ENCODE peak calls at places on chromosome 21, in four cellular contexts. E, V, T and M are unnamed samples.
A peak's percentile ranks its signal among the peaks of the same experiment; 100 is the strongest.

GRCh38 chr21:44428281-44428942 is 26.9 kb upstream of the LRRC3 start:
- DNase-seq in E (no peak), V (peak; percentile 44), T (no peak), M (peak; percentile 72)

GRCh38 chr21:35254006-35254751 is 205.1 kb upstream of the RUNX1 start:
- DNase-seq in E (peak; percentile 97), V (no peak), T (no peak), M (no peak)

GRCh38 chr21:46393941-46394818 is 64.5 kb upstream of the DIP2A start:
- DNase-seq in E (no peak), V (no peak), T (no peak), M (no peak)

GRCh38 chr21:14901482-14901958 is 163.3 kb downstream of the NRIP1 start:
- DNase-seq in E (peak; percentile 64), V (no peak), T (no peak), M (no peak)

GRCh38 chr21:46063734-46064680 is 33.9 kb upstream of the COL6A2 start:
- DNase-seq in E (no peak), V (no peak), T (no peak), M (no peak)

GRCh38 chr21:44380876-44381275 is 27.5 kb downstream of the TRPM2 start:
- DNase-seq in E (no peak), V (no peak), T (no peak), M (no peak)

GRCh38 chr21:40516336-40516735 is 330.6 kb downstream of the DSCAM start:
- DNase-seq in E (no peak), V (no peak), T (peak; percentile 71), M (no peak)

GRCh38 chr21:46125846-46126301 is 28.0 kb downstream of the COL6A2 start:
- DNase-seq in E (no peak), V (no peak), T (no peak), M (no peak)